ENCODE peak calls at places on chromosomes 1 and 21, in four cellular contexts. One of them, this sample, is unnamed. For H3K36me3, the result is how much of the 10 kb centered on the place peaks cover.

GRCh38 chr1:227944066-227944930 is 3.4 kb downstream of the WNT9A start:
- DNase-seq in cardiac muscle cell: no peak
- DNase-seq in aorta: peak
- DNase-seq in stomach: peak
- DNase-seq in this sample: peak

GRCh38 chr1:220356981-220357850 is 85.0 kb upstream of the RAB3GAP2 start:
- DNase-seq in cardiac muscle cell: no peak
- DNase-seq in aorta: no peak
- DNase-seq in stomach: no peak
- DNase-seq in this sample: no peak

GRCh38 chr1:209823143-209824041 is 4.4 kb upstream of the UTP25 start:
- DNase-seq in cardiac muscle cell: peak
- DNase-seq in aorta: no peak
- DNase-seq in stomach: no peak
- DNase-seq in this sample: no peak

GRCh38 chr21:42063206-42063577 is 7.9 kb upstream of the UMODL1 start:
- DNase-seq in cardiac muscle cell: no peak
- DNase-seq in aorta: no peak
- DNase-seq in stomach: peak
- DNase-seq in this sample: no peak

GRCh38 chr1:86858524-86859261 is 55.2 kb downstream of the SELENOF start:
- DNase-seq in cardiac muscle cell: no peak
- DNase-seq in aorta: no peak
- DNase-seq in stomach: no peak
- DNase-seq in this sample: no peak

GRCh38 chr1:222711319-222712252 is 705 bp downstream of the AIDA start:
- DNase-seq in cardiac muscle cell: peak
- DNase-seq in aorta: peak
- DNase-seq in stomach: peak
- DNase-seq in this sample: peak

GRCh38 chr21:29005696-29006095 is 13.0 kb upstream of the LTN1 start:
- DNase-seq in cardiac muscle cell: peak
- DNase-seq in aorta: no peak
- DNase-seq in stomach: no peak
- DNase-seq in this sample: no peak

GRCh38 chr1:15428815-15429435 is 9.3 kb upstream of the CTRC start:
- DNase-seq in cardiac muscle cell: no peak
- DNase-seq in aorta: no peak
- DNase-seq in stomach: no peak
- DNase-seq in this sample: no peak

GRCh38 chr1:161069201-161069685 is 448 bp downstream of the ARHGAP30 start:
- DNase-seq in cardiac muscle cell: no peak
- DNase-seq in aorta: peak
- DNase-seq in stomach: no peak
- DNase-seq in this sample: no peak
- H3K27ac ChIP-seq in cardiac muscle cell: no peak
- H3K27ac ChIP-seq in aorta: no peak
- H3K27ac ChIP-seq in stomach: peak
- H3K27ac ChIP-seq in this sample: peak

GRCh38 chr1:151681921-151682320 is 34.7 kb downstream of the CELF3 start:
- DNase-seq in cardiac muscle cell: no peak
- DNase-seq in aorta: no peak
- DNase-seq in stomach: no peak
- DNase-seq in this sample: no peak

GRCh38 chr1:151680812-151681211 is 35.8 kb downstream of the CELF3 start:
- DNase-seq in cardiac muscle cell: peak
- DNase-seq in aorta: no peak
- DNase-seq in stomach: no peak
- DNase-seq in this sample: no peak

DNA sequence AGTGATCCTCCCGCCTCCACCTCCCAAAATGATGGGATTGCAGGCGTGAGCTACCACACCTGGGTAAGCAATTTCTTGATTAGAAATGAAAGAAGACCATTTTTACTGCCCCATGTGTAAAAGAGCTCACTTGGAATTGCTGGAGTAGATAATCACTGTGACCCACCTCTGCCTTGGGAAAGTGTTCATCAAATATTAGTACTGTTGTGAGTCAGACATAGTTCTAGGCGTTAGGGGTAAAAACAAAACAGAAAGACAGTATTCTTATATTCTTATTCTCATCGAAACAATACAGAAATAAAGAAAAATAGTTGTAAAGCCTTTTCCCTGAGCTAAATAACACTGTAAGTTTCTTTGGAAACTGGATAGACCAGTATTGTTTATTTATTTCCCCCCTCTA is 36.2 kb downstream of the CELF3 start:
- DNase-seq in cardiac muscle cell: peak
- DNase-seq in aorta: no peak
- DNase-seq in stomach: no peak
- DNase-seq in this sample: no peak
- H3K36me3 ChIP-seq in cardiac muscle cell: under half
- H3K36me3 ChIP-seq in aorta: under half
- H3K36me3 ChIP-seq in stomach: under half
- H3K36me3 ChIP-seq in this sample: under half

GRCh38 chr1:21491483-21492170 is 17.6 kb upstream of the ALPL start:
- DNase-seq in cardiac muscle cell: peak
- DNase-seq in aorta: no peak
- DNase-seq in stomach: no peak
- DNase-seq in this sample: no peak

GRCh38 chr1:21490774-21491482 is 18.3 kb upstream of the ALPL start:
- DNase-seq in cardiac muscle cell: peak
- DNase-seq in aorta: peak
- DNase-seq in stomach: no peak
- DNase-seq in this sample: no peak

GRCh38 chr1:21494196-21494595 is 15.0 kb upstream of the ALPL start:
- DNase-seq in cardiac muscle cell: no peak
- DNase-seq in aorta: no peak
- DNase-seq in stomach: no peak
- DNase-seq in this sample: no peak

GRCh38 chr1:21489146-21489545 is 20.1 kb upstream of the ALPL start:
- DNase-seq in cardiac muscle cell: no peak
- DNase-seq in aorta: no peak
- DNase-seq in stomach: no peak
- DNase-seq in this sample: no peak

DNA sequence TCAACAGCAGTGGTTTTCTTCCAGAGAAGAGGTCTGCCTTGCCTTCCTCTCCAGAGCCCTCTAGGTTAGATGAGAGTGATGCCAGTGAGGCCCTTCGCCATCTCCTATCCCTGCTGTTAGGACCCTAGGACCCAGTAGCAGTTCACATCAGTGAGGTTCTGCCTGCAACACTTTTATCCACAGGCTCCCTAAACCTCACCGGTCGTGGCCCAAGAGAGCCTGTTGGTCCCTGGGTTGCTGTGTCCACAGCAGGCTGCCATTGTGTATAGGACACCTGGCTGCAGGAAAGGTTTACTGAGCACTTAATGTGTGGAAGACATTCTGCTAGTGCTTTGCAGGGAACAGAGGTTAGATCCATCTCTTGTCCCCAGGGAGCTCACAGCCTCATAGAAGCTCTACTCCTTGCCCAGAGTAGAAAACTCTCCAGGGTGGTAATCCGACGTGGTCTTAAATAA is 17.0 kb upstream of the ALPL start:
- DNase-seq in cardiac muscle cell: no peak
- DNase-seq in aorta: no peak
- DNase-seq in stomach: no peak
- DNase-seq in this sample: no peak
- H3K27ac ChIP-seq in cardiac muscle cell: no peak
- H3K27ac ChIP-seq in aorta: no peak
- H3K27ac ChIP-seq in stomach: no peak
- H3K27ac ChIP-seq in this sample: no peak

GRCh38 chr1:39287541-39287940 is 83.0 kb downstream of the MACF1 start:
- DNase-seq in cardiac muscle cell: no peak
- DNase-seq in aorta: no peak
- DNase-seq in stomach: no peak
- DNase-seq in this sample: no peak

GRCh38 chr1:39283858-39284257 is 79.4 kb downstream of the MACF1 start:
- DNase-seq in cardiac muscle cell: no peak
- DNase-seq in aorta: no peak
- DNase-seq in stomach: no peak
- DNase-seq in this sample: no peak

GRCh38 chr1:39277876-39278275 is 73.4 kb downstream of the MACF1 start:
- DNase-seq in cardiac muscle cell: no peak
- DNase-seq in aorta: no peak
- DNase-seq in stomach: no peak
- DNase-seq in this sample: no peak

GRCh38 chr1:39282537-39283216 is 78.2 kb downstream of the MACF1 start:
- DNase-seq in cardiac muscle cell: peak
- DNase-seq in aorta: no peak
- DNase-seq in stomach: no peak
- DNase-seq in this sample: peak
- H3K36me3 ChIP-seq in cardiac muscle cell: half or more
- H3K36me3 ChIP-seq in aorta: under half
- H3K36me3 ChIP-seq in stomach: half or more
- H3K36me3 ChIP-seq in this sample: under half

DNA sequence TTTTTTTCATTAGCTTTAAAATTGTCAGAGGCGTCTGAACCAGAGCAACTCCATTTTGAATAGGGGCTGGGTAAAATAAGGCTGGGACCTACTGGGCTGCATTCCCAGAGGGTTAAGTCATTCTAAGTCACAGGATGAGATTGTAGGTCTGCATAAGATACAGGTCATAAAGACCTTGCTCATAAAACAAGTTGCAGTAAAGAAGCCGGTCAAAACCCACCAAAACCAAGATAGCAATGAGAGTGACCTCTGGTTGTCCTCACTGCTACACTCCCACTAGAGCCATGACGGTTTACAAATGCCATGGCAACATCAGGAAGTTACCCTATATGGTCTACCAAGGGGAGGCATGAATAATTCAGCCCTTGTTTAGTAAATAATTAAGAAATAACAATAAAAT is 143.6 kb downstream of the GABPA start:
- DNase-seq in cardiac muscle cell: peak
- DNase-seq in aorta: no peak
- DNase-seq in stomach: no peak
- DNase-seq in this sample: no peak
- H3K27ac ChIP-seq in cardiac muscle cell: no peak
- H3K27ac ChIP-seq in aorta: no peak
- H3K27ac ChIP-seq in stomach: no peak
- H3K27ac ChIP-seq in this sample: no peak

DNA sequence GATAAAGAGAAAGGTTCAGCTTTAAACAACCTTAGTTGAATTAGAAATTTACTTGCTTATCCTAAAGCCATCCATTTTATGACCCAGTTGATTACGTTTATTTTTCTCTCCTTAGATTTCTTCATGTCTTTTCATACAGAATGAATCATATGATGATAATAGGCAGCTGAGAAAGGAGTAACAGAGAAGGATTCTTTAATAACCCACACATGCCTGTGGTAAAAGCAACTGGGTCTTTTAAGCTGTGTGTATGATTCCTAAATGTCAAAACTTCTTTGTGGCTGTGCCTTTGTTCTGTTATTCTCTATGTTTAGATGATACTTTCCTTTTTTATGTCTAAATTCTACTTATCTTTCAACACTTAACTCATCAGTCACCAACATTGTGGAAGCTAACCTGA is 626.5 kb downstream of the NCAM2 start:
- DNase-seq in cardiac muscle cell: peak
- DNase-seq in aorta: no peak
- DNase-seq in stomach: no peak
- DNase-seq in this sample: no peak
- H3K36me3 ChIP-seq in cardiac muscle cell: under half
- H3K36me3 ChIP-seq in aorta: under half
- H3K36me3 ChIP-seq in stomach: under half
- H3K36me3 ChIP-seq in this sample: under half

GRCh38 chr1:91803133-91803532 is 82.8 kb downstream of the TGFBR3 start:
- DNase-seq in cardiac muscle cell: peak
- DNase-seq in aorta: no peak
- DNase-seq in stomach: no peak
- DNase-seq in this sample: no peak
- H3K27ac ChIP-seq in cardiac muscle cell: no peak
- H3K27ac ChIP-seq in aorta: no peak
- H3K27ac ChIP-seq in stomach: peak
- H3K27ac ChIP-seq in this sample: peak

This sample was measured in sigmoid colon.